ENCODE peak calls at places on chromosomes 6 and 20, in eight cellular contexts. P, S, G, U, T, F, N and J are unnamed samples.

GRCh38 chr6:90088009-90088408 is 193.7 kb downstream of the GJA10 start:
- DNase-seq in P (peak), S (peak), G (no peak), U (no peak), T (no peak), F (no peak), N (peak), J (no peak)

GRCh38 chr6:49890988-49891387 is 24.7 kb upstream of the CRISP1 start:
- DNase-seq in P (no peak), S (no peak), G (no peak), U (peak), T (no peak), F (no peak), N (no peak), J (no peak)

GRCh38 chr20:11000416-11000815 is 326.6 kb upstream of the JAG1 start:
- DNase-seq in P (no peak), S (no peak), G (no peak), U (no peak), T (no peak), F (no peak), N (no peak), J (no peak)

GRCh38 chr20:50919567-50919966 is 11.7 kb downstream of the ADNP start:
- DNase-seq in P (peak), S (peak), G (no peak), U (no peak), T (no peak), F (no peak), N (peak), J (no peak)

GRCh38 chr20:3068986-3069900 is 2.2 kb upstream of the OXT start:
- DNase-seq in P (peak), S (no peak), G (no peak), U (no peak), T (no peak), F (peak), N (peak), J (no peak)

GRCh38 chr6:20606831-20607230 is 72.6 kb downstream of the CDKAL1 start:
- DNase-seq in P (no peak), S (no peak), G (no peak), U (no peak), T (no peak), F (no peak), N (no peak), J (no peak)

GRCh38 chr20:14865731-14866130 is 528.3 kb upstream of the FLRT3 start:
- DNase-seq in P (no peak), S (no peak), G (no peak), U (no peak), T (no peak), F (no peak), N (no peak), J (no peak)

GRCh38 chr20:14673164-14673563 is 335.8 kb upstream of the FLRT3 start:
- DNase-seq in P (peak), S (no peak), G (no peak), U (peak), T (no peak), F (no peak), N (no peak), J (no peak)

GRCh38 chr6:151546941-151547659 is 53.3 kb downstream of the CCDC170 start:
- DNase-seq in P (no peak), S (no peak), G (no peak), U (no peak), T (no peak), F (no peak), N (no peak), J (no peak)

GRCh38 chr6:34465551-34466241 is at the start of gene PACSIN1:
- DNase-seq in P (no peak), S (no peak), G (peak), U (peak), T (no peak), F (peak), N (no peak), J (peak)

GRCh38 chr20:10521836-10522235 is 86.7 kb downstream of the SLX4IP start:
- DNase-seq in P (no peak), S (no peak), G (no peak), U (no peak), T (no peak), F (no peak), N (no peak), J (no peak)

GRCh38 chr6:163094881-163095280 is 319.6 kb upstream of the QKI start:
- DNase-seq in P (no peak), S (no peak), G (no peak), U (no peak), T (no peak), F (no peak), N (no peak), J (no peak)

GRCh38 chr20:59571151-59571550 is 33.2 kb upstream of the PHACTR3 start:
- DNase-seq in P (no peak), S (no peak), G (peak), U (no peak), T (no peak), F (no peak), N (no peak), J (no peak)

GRCh38 chr6:28634406-28634757 is 108.7 kb downstream of the GPX5 start:
- DNase-seq in P (no peak), S (no peak), G (no peak), U (no peak), T (no peak), F (no peak), N (no peak), J (no peak)